ENCODE peak calls at places on chromosomes 16 and 17, in six cellular contexts. T is GDM1, E is GM12864, A is AG08395, D is left ventricle myocardium superior, C is lung. I is an unnamed sample.

GRCh38 chr17:66476014-66476413 is 173.6 kb downstream of the PRKCA start:
- DNase-seq in T (no peak), C (no peak), A (no peak), E (no peak), D (no peak), I (no peak)

GRCh38 chr17:33888455-33888854 is 366.6 kb upstream of the CCL2 start:
- DNase-seq in E (no peak), C (no peak), D (no peak), A (peak), T (no peak), I (no peak)

GRCh38 chr17:58329035-58329807 is 626 bp upstream of the TSPOAP1 start:
- DNase-seq in D (peak), A (no peak), C (peak), T (peak), E (peak), I (no peak)

GRCh38 chr16:89412811-89413210 is 77.5 kb downstream of the ANKRD11 start:
- DNase-seq in E (no peak), A (no peak), T (no peak), C (no peak), D (peak), I (no peak)

GRCh38 chr16:52552643-52553042 is 5.7 kb upstream of the TOX3 start:
- DNase-seq in E (no peak), A (no peak), D (no peak), T (no peak), C (no peak), I (no peak)

GRCh38 chr17:30964878-30965277 is 6.0 kb upstream of the RNF135 start:
- DNase-seq in D (no peak), C (no peak), A (no peak), E (no peak), T (no peak), I (no peak)

GRCh38 chr16:17318200-17318599 is 152.6 kb downstream of the XYLT1 start:
- DNase-seq in E (no peak), A (peak), D (no peak), T (no peak), C (no peak), I (no peak)

GRCh38 chr16:53457670-53458069 is 23.4 kb downstream of the RBL2 start:
- DNase-seq in A (no peak), E (peak), C (no peak), D (no peak), T (no peak), I (no peak)

GRCh38 chr17:57874434-57875108 is 24.7 kb upstream of the MRPS23 start:
- DNase-seq in C (peak), T (peak), D (peak), A (peak), E (no peak), I (peak)

GRCh38 chr17:33871720-33872535 is 383.2 kb upstream of the CCL2 start:
- DNase-seq in A (peak), T (no peak), D (no peak), C (no peak), E (no peak), I (no peak)

GRCh38 chr17:63911041-63911635 is at the start of gene CSHL1:
- DNase-seq in D (no peak), C (no peak), E (no peak), T (no peak), A (no peak), I (no peak)

GRCh38 chr17:17815436-17816200 is 21.2 kb downstream of the SREBF1 start:
- DNase-seq in E (no peak), A (no peak), T (no peak), D (no peak), C (no peak), I (no peak)

I was measured in right cardiac atrium.